ENCODE peak calls at places on chromosomes 12 and 14, in four cellular contexts. Q is CD8-positive, alpha-beta T cell; V is cardiac fibroblast; W is fibroblast of lung. N is an unnamed sample.

GRCh38 chr12:103241184-103241583 is 254.6 kb downstream of the C12orf42 start:
- DNase-seq in W (no peak), V (no peak), Q (no peak), N (no peak)

GRCh38 chr12:63206908-63207307 is 55.9 kb upstream of the AVPR1A start:
- DNase-seq in W (no peak), Q (no peak), V (peak), N (no peak)

GRCh38 chr14:34604990-34605389 is 25.0 kb downstream of the SNX6 start:
- DNase-seq in W (peak), V (peak), Q (no peak), N (no peak)

GRCh38 chr14:99879401-99880295 is 86.4 kb downstream of the EML1 start:
- DNase-seq in V (peak), W (peak), Q (no peak), N (no peak)

GRCh38 chr12:78863482-78864427 is 819 bp upstream of the SYT1 start:
- DNase-seq in V (peak), Q (no peak), W (peak), N (peak)

GRCh38 chr14:41607966-41608663 is 1.4 kb downstream of the LRFN5 start:
- DNase-seq in W (peak), V (peak), Q (no peak), N (peak)

GRCh38 chr12:104605685-104606084 is 148.9 kb downstream of the CHST11 start:
- DNase-seq in Q (no peak), V (peak), W (peak), N (no peak)

GRCh38 chr14:101495827-101496778 is 65.2 kb upstream of the DIO3 start:
- DNase-seq in W (no peak), V (no peak), Q (no peak), N (peak)

GRCh38 chr12:3122841-3123678 is 45.9 kb downstream of the TSPAN9 start:
- DNase-seq in V (peak), Q (no peak), W (peak), N (peak)

GRCh38 chr14:97180304-97181200 is 383.4 kb downstream of the VRK1 start:
- DNase-seq in V (peak), W (no peak), Q (no peak), N (peak)

GRCh38 chr12:29415111-29415510 is 34.1 kb upstream of the ERGIC2 start:
- DNase-seq in W (no peak), Q (no peak), V (peak), N (no peak)

GRCh38 chr12:52275686-52276085 is 1.2 kb downstream of the KRT86 start:
- DNase-seq in Q (no peak), V (no peak), W (no peak), N (no peak)

GRCh38 chr12:4526923-4527546 is 11.7 kb upstream of the RAD51AP1 start:
- DNase-seq in W (peak), Q (no peak), V (peak), N (no peak)

GRCh38 chr14:104692261-104692938 is 3.0 kb downstream of the INF2 start:
- DNase-seq in W (no peak), V (no peak), Q (no peak), N (no peak)

GRCh38 chr12:13165578-13166120 is 30.9 kb upstream of the EMP1 start:
- DNase-seq in Q (peak), V (peak), W (peak), N (no peak)

GRCh38 chr12:95358111-95359083 is 115.6 kb upstream of the METAP2 start:
- DNase-seq in W (peak), Q (no peak), V (peak), N (no peak)

GRCh38 chr12:56007892-56008471 is 10.9 kb downstream of the SUOX start:
- DNase-seq in Q (no peak), W (peak), V (peak), N (no peak)

GRCh38 chr12:52278931-52279682 is 4.7 kb downstream of the KRT86 start:
- DNase-seq in Q (peak), V (peak), W (peak), N (no peak)

GRCh38 chr12:30573145-30573544 is 122.5 kb downstream of the IPO8 start:
- DNase-seq in W (no peak), V (peak), Q (no peak), N (no peak)
- TF ChIP-seq CTCF in W (no peak), V (no peak), Q (no peak), N (no peak)

GRCh38 chr12:111642681-111643427 is 42.9 kb downstream of the BRAP start:
- DNase-seq in W (peak), Q (no peak), V (no peak), N (no peak)
- TF ChIP-seq CTCF in W (peak), Q (no peak), V (no peak), N (peak)

GRCh38 chr12:76878045-76878898 is 547 bp downstream of the CSRP2 start:
- DNase-seq in Q (no peak), W (peak), V (no peak), N (no peak)
- TF ChIP-seq CTCF in Q (no peak), W (no peak), V (peak), N (peak)

GRCh38 chr12:122982494-122982850 is 2.0 kb downstream of the ARL6IP4 start:
- DNase-seq in V (no peak), Q (no peak), W (no peak), N (no peak)

GRCh38 chr12:122980192-122981035 is at the start of gene ARL6IP4:
- DNase-seq in W (peak), V (peak), Q (peak), N (no peak)

GRCh38 chr12:122981587-122982493 is 1.4 kb downstream of the ARL6IP4 start:
- DNase-seq in V (no peak), Q (no peak), W (no peak), N (no peak)

GRCh38 chr12:122979908-122980191 is 631 bp upstream of the ARL6IP4 start:
- DNase-seq in V (peak), W (no peak), Q (no peak), N (no peak)

DNA sequence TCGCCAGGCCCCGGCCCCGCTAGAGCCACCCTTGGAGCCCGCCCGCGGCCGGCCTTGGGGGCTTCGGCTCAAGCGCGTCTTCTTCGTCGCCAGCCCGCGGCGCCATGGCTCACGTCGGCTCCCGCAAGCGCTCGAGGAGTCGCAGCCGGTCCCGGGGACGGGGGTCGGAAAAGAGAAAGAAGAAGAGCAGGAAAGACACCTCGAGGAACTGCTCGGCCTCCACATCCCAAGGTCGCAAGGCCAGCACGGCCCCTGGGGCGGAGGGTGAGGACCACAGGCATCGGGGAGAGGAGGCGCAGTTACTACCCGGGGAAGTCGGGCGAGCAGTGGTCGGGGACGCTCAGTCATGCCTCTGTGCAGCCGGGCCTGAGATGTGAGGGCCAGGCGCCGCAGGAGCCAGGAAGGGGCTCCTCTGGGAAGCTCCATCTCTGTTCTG is 573 bp downstream of the ARL6IP4 start:
- DNase-seq in V (peak), W (no peak), Q (peak), N (no peak)
- TF ChIP-seq CTCF in V (no peak), W (no peak), Q (no peak), N (peak)